ENCODE peak calls at places on chromosomes 6 and 20, in six cellular contexts. T is mesenteric fat pad, V is Daoy, F is frontal cortex, P is HCEC 1CT, K is pancreas. R is an unnamed sample.

GRCh38 chr6:148935705-148936306 is 189.0 kb downstream of the UST start:
- DNase-seq in T (no peak), F (no peak), V (peak; percentile 82), P (peak; percentile 75), K (no peak), R (no peak)

GRCh38 chr6:42532038-42532669 is 31.7 kb upstream of the UBR2 start:
- DNase-seq in T (no peak), F (peak; percentile 46), V (peak; percentile 56), K (no peak), P (peak; percentile 68), R (peak; percentile 58)

GRCh38 chr6:36727491-36728021 is 29.9 kb downstream of the RAB44 start:
- DNase-seq in V (peak; percentile 71), F (no peak), P (peak; percentile 10), K (no peak), T (no peak), R (no peak)

GRCh38 chr20:48360338-48360698 is 467.5 kb downstream of the PREX1 start:
- DNase-seq in K (no peak), T (no peak), F (no peak), V (no peak), P (no peak), R (no peak)

GRCh38 chr20:62741191-62741676 is 32.6 kb downstream of the NTSR1 start:
- DNase-seq in F (no peak), V (peak; percentile 68), T (no peak), P (no peak), K (no peak), R (no peak)

GRCh38 chr20:4957939-4958362 is 43.4 kb downstream of the SLC23A2 start:
- DNase-seq in K (no peak), V (peak; percentile 15), F (no peak), T (no peak), P (no peak), R (no peak)

GRCh38 chr20:49690899-49691620 is 22.6 kb downstream of the B4GALT5 start:
- DNase-seq in K (peak; percentile 60), P (peak; percentile 35), T (no peak), F (no peak), V (no peak), R (no peak)

GRCh38 chr6:74137910-74138309 is 441.9 kb downstream of the CD109 start:
- DNase-seq in T (no peak), F (no peak), K (no peak), P (peak; percentile 18), V (no peak), R (no peak)

GRCh38 chr20:32528905-32529670 is 56.0 kb downstream of the NOL4L start:
- DNase-seq in F (no peak), T (no peak), V (no peak), P (no peak), K (peak; percentile 39), R (no peak)

GRCh38 chr6:33851959-33852358 is 48.2 kb upstream of the MLN start:
- DNase-seq in F (no peak), P (no peak), T (no peak), V (peak; percentile 35), K (no peak), R (no peak)

GRCh38 chr20:25023316-25023715 is 30.8 kb upstream of the APMAP start:
- DNase-seq in T (peak; percentile 75), K (no peak), F (no peak), P (no peak), V (no peak), R (no peak)

GRCh38 chr6:12717356-12717755 is 789 bp downstream of the PHACTR1 start:
- DNase-seq in K (no peak), V (peak; percentile 66), T (no peak), P (no peak), F (no peak), R (no peak)

GRCh38 chr6:137357263-137357947 is 136.8 kb downstream of the OLIG3 start:
- DNase-seq in F (no peak), P (no peak), V (no peak), K (peak; percentile 25), T (no peak), R (peak; percentile 77)

GRCh38 chr6:156175971-156176421 is 601.2 kb upstream of the ARID1B start:
- DNase-seq in V (no peak), P (no peak), K (no peak), F (peak; percentile 14), T (no peak), R (peak; percentile 9)

GRCh38 chr6:11972806-11973205 is 39.3 kb upstream of the HIVEP1 start:
- DNase-seq in P (no peak), K (no peak), V (no peak), F (no peak), T (no peak), R (no peak)

GRCh38 chr20:6489361-6490154 is 277.9 kb upstream of the BMP2 start:
- DNase-seq in F (no peak), K (no peak), P (no peak), T (no peak), V (peak; percentile 35), R (no peak)

GRCh38 chr6:39961178-39961577 is 26.9 kb upstream of the MOCS1 start:
- DNase-seq in P (no peak), F (no peak), V (peak; percentile 19), K (no peak), T (no peak), R (no peak)

GRCh38 chr6:126720326-126720725 is 380.4 kb downstream of the CENPW start:
- DNase-seq in V (no peak), K (no peak), P (peak; percentile 66), T (no peak), F (no peak), R (no peak)

GRCh38 chr20:13422637-13423036 is 201.6 kb downstream of the ISM1 start:
- DNase-seq in T (no peak), P (peak; percentile 29), K (no peak), F (no peak), V (no peak), R (no peak)

GRCh38 chr6:81241717-81242116 is 510.8 kb downstream of the TENT5A start:
- DNase-seq in P (peak; percentile 37), K (no peak), V (peak; percentile 24), T (no peak), F (peak; percentile 7), R (peak; percentile 23)

GRCh38 chr20:3166913-3167342 is 6.4 kb downstream of the LZTS3 start:
- DNase-seq in P (no peak), V (no peak), K (no peak), T (peak; percentile 89), F (no peak), R (no peak)

GRCh38 chr6:78835817-78836216 is 31.5 kb upstream of the IRAK1BP1 start:
- DNase-seq in K (no peak), V (no peak), P (no peak), T (no peak), F (peak; percentile 11), R (peak; percentile 70)

GRCh38 chr6:36615018-36615761 is 21.0 kb downstream of the SRSF3 start:
- DNase-seq in T (peak; percentile 73), F (peak; percentile 54), V (peak; percentile 65), P (peak; percentile 46), K (no peak), R (peak; percentile 58)